ENCODE peak calls at places on chromosomes 6 and 20, in nine cellular contexts. One of them, this sample, is unnamed.

GRCh38 chr6:134888316-134888715 is 61.6 kb downstream of the ALDH8A1 start:
- DNase-seq in A549: no peak
- DNase-seq in lower lobe of right lung: no peak
- DNase-seq in fibroblast of mammary gland: no peak
- DNase-seq in AG09309: peak
- DNase-seq in cardiac fibroblast: no peak
- DNase-seq in astrocyte of the spinal cord: no peak
- DNase-seq in left ventricle myocardium inferior: no peak
- DNase-seq in progenitor cell of endocrine pancreas: no peak
- DNase-seq in this sample: no peak

GRCh38 chr6:110629153-110629552 is 152.7 kb upstream of the SLC22A16 start:
- DNase-seq in A549: no peak
- DNase-seq in lower lobe of right lung: no peak
- DNase-seq in fibroblast of mammary gland: no peak
- DNase-seq in AG09309: no peak
- DNase-seq in cardiac fibroblast: no peak
- DNase-seq in astrocyte of the spinal cord: no peak
- DNase-seq in left ventricle myocardium inferior: no peak
- DNase-seq in progenitor cell of endocrine pancreas: no peak
- DNase-seq in this sample: no peak

GRCh38 chr6:112883095-112883494 is 536.0 kb downstream of the RFPL4B start:
- DNase-seq in A549: no peak
- DNase-seq in lower lobe of right lung: no peak
- DNase-seq in fibroblast of mammary gland: no peak
- DNase-seq in AG09309: no peak
- DNase-seq in cardiac fibroblast: no peak
- DNase-seq in astrocyte of the spinal cord: peak
- DNase-seq in left ventricle myocardium inferior: no peak
- DNase-seq in progenitor cell of endocrine pancreas: no peak
- DNase-seq in this sample: no peak

GRCh38 chr6:49327575-49327974 is 135.5 kb downstream of the MMUT start:
- DNase-seq in A549: no peak
- DNase-seq in lower lobe of right lung: no peak
- DNase-seq in fibroblast of mammary gland: no peak
- DNase-seq in AG09309: no peak
- DNase-seq in cardiac fibroblast: no peak
- DNase-seq in astrocyte of the spinal cord: no peak
- DNase-seq in left ventricle myocardium inferior: no peak
- DNase-seq in progenitor cell of endocrine pancreas: no peak
- DNase-seq in this sample: no peak

GRCh38 chr6:138498575-138499302 is 555 bp downstream of the NHSL1 start:
- DNase-seq in A549: no peak
- DNase-seq in lower lobe of right lung: no peak
- DNase-seq in fibroblast of mammary gland: no peak
- DNase-seq in AG09309: no peak
- DNase-seq in cardiac fibroblast: no peak
- DNase-seq in astrocyte of the spinal cord: peak
- DNase-seq in left ventricle myocardium inferior: no peak
- DNase-seq in progenitor cell of endocrine pancreas: no peak
- DNase-seq in this sample: no peak

GRCh38 chr20:44104807-44105517 is 82.0 kb downstream of the JPH2 start:
- DNase-seq in A549: peak
- DNase-seq in lower lobe of right lung: no peak
- DNase-seq in fibroblast of mammary gland: peak
- DNase-seq in AG09309: no peak
- DNase-seq in cardiac fibroblast: peak
- DNase-seq in astrocyte of the spinal cord: peak
- DNase-seq in left ventricle myocardium inferior: no peak
- DNase-seq in progenitor cell of endocrine pancreas: no peak
- DNase-seq in this sample: no peak

GRCh38 chr6:135870722-135871121 is 19.2 kb downstream of the PDE7B start:
- DNase-seq in A549: no peak
- DNase-seq in lower lobe of right lung: no peak
- DNase-seq in fibroblast of mammary gland: peak
- DNase-seq in AG09309: no peak
- DNase-seq in cardiac fibroblast: peak
- DNase-seq in astrocyte of the spinal cord: peak
- DNase-seq in left ventricle myocardium inferior: no peak
- DNase-seq in progenitor cell of endocrine pancreas: no peak
- DNase-seq in this sample: no peak

GRCh38 chr6:155253337-155253736 is 10.5 kb upstream of the CLDN20 start:
- DNase-seq in A549: no peak
- DNase-seq in lower lobe of right lung: no peak
- DNase-seq in fibroblast of mammary gland: no peak
- DNase-seq in AG09309: no peak
- DNase-seq in cardiac fibroblast: no peak
- DNase-seq in astrocyte of the spinal cord: no peak
- DNase-seq in left ventricle myocardium inferior: no peak
- DNase-seq in progenitor cell of endocrine pancreas: no peak
- DNase-seq in this sample: no peak

GRCh38 chr20:41447026-41447425 is 80.4 kb upstream of the EMILIN3 start:
- DNase-seq in A549: no peak
- DNase-seq in lower lobe of right lung: no peak
- DNase-seq in fibroblast of mammary gland: no peak
- DNase-seq in AG09309: no peak
- DNase-seq in cardiac fibroblast: no peak
- DNase-seq in astrocyte of the spinal cord: no peak
- DNase-seq in left ventricle myocardium inferior: no peak
- DNase-seq in progenitor cell of endocrine pancreas: no peak
- DNase-seq in this sample: no peak

GRCh38 chr6:106181664-106182418 is 95.7 kb downstream of the PRDM1 start:
- DNase-seq in A549: peak
- DNase-seq in lower lobe of right lung: no peak
- DNase-seq in fibroblast of mammary gland: peak
- DNase-seq in AG09309: peak
- DNase-seq in cardiac fibroblast: peak
- DNase-seq in astrocyte of the spinal cord: peak
- DNase-seq in left ventricle myocardium inferior: no peak
- DNase-seq in progenitor cell of endocrine pancreas: no peak
- DNase-seq in this sample: no peak

GRCh38 chr6:144580039-144580438 is 294.9 kb downstream of the UTRN start:
- DNase-seq in A549: no peak
- DNase-seq in lower lobe of right lung: no peak
- DNase-seq in fibroblast of mammary gland: no peak
- DNase-seq in AG09309: no peak
- DNase-seq in cardiac fibroblast: no peak
- DNase-seq in astrocyte of the spinal cord: no peak
- DNase-seq in left ventricle myocardium inferior: no peak
- DNase-seq in progenitor cell of endocrine pancreas: no peak
- DNase-seq in this sample: no peak

GRCh38 chr6:162636167-162636566 is 91.4 kb downstream of the PRKN start:
- DNase-seq in A549: no peak
- DNase-seq in lower lobe of right lung: no peak
- DNase-seq in fibroblast of mammary gland: no peak
- DNase-seq in AG09309: no peak
- DNase-seq in cardiac fibroblast: no peak
- DNase-seq in astrocyte of the spinal cord: no peak
- DNase-seq in left ventricle myocardium inferior: no peak
- DNase-seq in progenitor cell of endocrine pancreas: no peak
- DNase-seq in this sample: no peak

GRCh38 chr20:61649879-61650200 is 397.8 kb downstream of the CDH4 start:
- DNase-seq in A549: no peak
- DNase-seq in lower lobe of right lung: peak
- DNase-seq in fibroblast of mammary gland: no peak
- DNase-seq in AG09309: no peak
- DNase-seq in cardiac fibroblast: no peak
- DNase-seq in astrocyte of the spinal cord: no peak
- DNase-seq in left ventricle myocardium inferior: no peak
- DNase-seq in progenitor cell of endocrine pancreas: no peak
- DNase-seq in this sample: no peak

GRCh38 chr20:61654726-61655125 is 402.7 kb downstream of the CDH4 start:
- DNase-seq in A549: no peak
- DNase-seq in lower lobe of right lung: no peak
- DNase-seq in fibroblast of mammary gland: no peak
- DNase-seq in AG09309: no peak
- DNase-seq in cardiac fibroblast: no peak
- DNase-seq in astrocyte of the spinal cord: no peak
- DNase-seq in left ventricle myocardium inferior: no peak
- DNase-seq in progenitor cell of endocrine pancreas: no peak
- DNase-seq in this sample: no peak

GRCh38 chr20:61649105-61649878 is 397.2 kb downstream of the CDH4 start:
- DNase-seq in A549: no peak
- DNase-seq in lower lobe of right lung: peak
- DNase-seq in fibroblast of mammary gland: no peak
- DNase-seq in AG09309: no peak
- DNase-seq in cardiac fibroblast: no peak
- DNase-seq in astrocyte of the spinal cord: no peak
- DNase-seq in left ventricle myocardium inferior: no peak
- DNase-seq in progenitor cell of endocrine pancreas: no peak
- DNase-seq in this sample: no peak

GRCh38 chr20:61647741-61648140 is 395.7 kb downstream of the CDH4 start:
- DNase-seq in A549: no peak
- DNase-seq in lower lobe of right lung: no peak
- DNase-seq in fibroblast of mammary gland: no peak
- DNase-seq in AG09309: no peak
- DNase-seq in cardiac fibroblast: no peak
- DNase-seq in astrocyte of the spinal cord: no peak
- DNase-seq in left ventricle myocardium inferior: no peak
- DNase-seq in progenitor cell of endocrine pancreas: no peak
- DNase-seq in this sample: no peak

GRCh38 chr20:61650912-61651733 is 399.1 kb downstream of the CDH4 start:
- DNase-seq in A549: no peak
- DNase-seq in lower lobe of right lung: no peak
- DNase-seq in fibroblast of mammary gland: no peak
- DNase-seq in AG09309: no peak
- DNase-seq in cardiac fibroblast: no peak
- DNase-seq in astrocyte of the spinal cord: no peak
- DNase-seq in left ventricle myocardium inferior: no peak
- DNase-seq in progenitor cell of endocrine pancreas: no peak
- DNase-seq in this sample: no peak
- TF ChIP-seq CTCF in A549: no peak
- TF ChIP-seq CTCF in lower lobe of right lung: no peak
- TF ChIP-seq CTCF in fibroblast of mammary gland: no peak
- TF ChIP-seq CTCF in AG09309: no peak
- TF ChIP-seq CTCF in cardiac fibroblast: no peak
- TF ChIP-seq CTCF in astrocyte of the spinal cord: no peak
- TF ChIP-seq CTCF in left ventricle myocardium inferior: no peak
- TF ChIP-seq CTCF in progenitor cell of endocrine pancreas: no peak
- TF ChIP-seq CTCF in this sample: no peak

GRCh38 chr20:48196006-48196405 is 410.7 kb upstream of the SULF2 start:
- DNase-seq in A549: no peak
- DNase-seq in lower lobe of right lung: no peak
- DNase-seq in fibroblast of mammary gland: no peak
- DNase-seq in AG09309: no peak
- DNase-seq in cardiac fibroblast: no peak
- DNase-seq in astrocyte of the spinal cord: no peak
- DNase-seq in left ventricle myocardium inferior: no peak
- DNase-seq in progenitor cell of endocrine pancreas: no peak
- DNase-seq in this sample: no peak

GRCh38 chr20:48195121-48195870 is 410.0 kb upstream of the SULF2 start:
- DNase-seq in A549: no peak
- DNase-seq in lower lobe of right lung: no peak
- DNase-seq in fibroblast of mammary gland: no peak
- DNase-seq in AG09309: no peak
- DNase-seq in cardiac fibroblast: no peak
- DNase-seq in astrocyte of the spinal cord: no peak
- DNase-seq in left ventricle myocardium inferior: no peak
- DNase-seq in progenitor cell of endocrine pancreas: no peak
- DNase-seq in this sample: no peak

GRCh38 chr20:48193626-48194025 is 408.3 kb upstream of the SULF2 start:
- DNase-seq in A549: no peak
- DNase-seq in lower lobe of right lung: no peak
- DNase-seq in fibroblast of mammary gland: no peak
- DNase-seq in AG09309: no peak
- DNase-seq in cardiac fibroblast: no peak
- DNase-seq in astrocyte of the spinal cord: no peak
- DNase-seq in left ventricle myocardium inferior: no peak
- DNase-seq in progenitor cell of endocrine pancreas: no peak
- DNase-seq in this sample: no peak

GRCh38 chr20:48194026-48194425 is 408.7 kb upstream of the SULF2 start:
- DNase-seq in A549: no peak
- DNase-seq in lower lobe of right lung: no peak
- DNase-seq in fibroblast of mammary gland: no peak
- DNase-seq in AG09309: no peak
- DNase-seq in cardiac fibroblast: no peak
- DNase-seq in astrocyte of the spinal cord: no peak
- DNase-seq in left ventricle myocardium inferior: no peak
- DNase-seq in progenitor cell of endocrine pancreas: no peak
- DNase-seq in this sample: no peak

DNA sequence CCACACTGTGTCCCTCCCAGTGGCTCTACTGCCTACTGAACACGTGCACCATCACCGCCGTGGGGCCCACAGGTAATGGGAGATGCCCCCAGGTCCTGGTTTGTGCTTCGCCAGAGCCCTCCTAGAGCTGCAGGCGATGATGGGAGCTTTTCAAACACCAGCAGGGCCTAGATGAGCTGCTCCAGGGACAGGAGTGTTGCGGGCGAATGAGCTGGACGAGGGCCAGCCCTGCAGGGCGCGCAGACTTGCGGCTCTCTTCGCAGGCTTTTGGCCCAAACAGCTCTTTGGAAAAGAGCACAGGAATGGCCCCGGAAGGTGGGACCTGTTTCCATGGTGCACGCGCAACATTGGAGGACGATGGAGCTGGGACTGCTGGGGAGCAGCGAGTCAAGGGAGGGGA is 409.3 kb upstream of the SULF2 start:
- DNase-seq in A549: no peak
- DNase-seq in lower lobe of right lung: no peak
- DNase-seq in fibroblast of mammary gland: no peak
- DNase-seq in AG09309: no peak
- DNase-seq in cardiac fibroblast: no peak
- DNase-seq in astrocyte of the spinal cord: no peak
- DNase-seq in left ventricle myocardium inferior: no peak
- DNase-seq in progenitor cell of endocrine pancreas: no peak
- DNase-seq in this sample: no peak
- TF ChIP-seq CTCF in A549: no peak
- TF ChIP-seq CTCF in lower lobe of right lung: no peak
- TF ChIP-seq CTCF in fibroblast of mammary gland: no peak
- TF ChIP-seq CTCF in AG09309: no peak
- TF ChIP-seq CTCF in cardiac fibroblast: no peak
- TF ChIP-seq CTCF in astrocyte of the spinal cord: no peak
- TF ChIP-seq CTCF in left ventricle myocardium inferior: no peak
- TF ChIP-seq CTCF in progenitor cell of endocrine pancreas: no peak
- TF ChIP-seq CTCF in this sample: no peak

DNA sequence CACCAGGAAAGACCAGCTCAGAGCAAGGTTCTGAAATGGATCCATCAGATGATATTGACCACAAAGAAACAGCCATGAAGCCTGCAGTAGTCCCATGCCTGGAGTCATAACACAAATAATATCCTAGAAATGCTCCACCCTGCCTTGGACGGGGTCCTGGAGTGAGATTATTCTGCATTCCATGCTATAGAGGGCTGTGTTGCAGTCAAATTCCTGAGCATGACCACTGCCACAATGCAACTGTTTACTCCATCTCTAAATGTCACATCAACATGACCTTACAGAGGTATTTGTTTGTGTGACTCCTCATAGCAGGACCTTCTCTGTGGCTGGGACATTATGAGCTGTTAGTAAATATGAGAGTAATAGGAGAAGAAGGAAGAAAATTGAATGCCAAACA is 257.5 kb upstream of the TCF21 start:
- DNase-seq in A549: peak
- DNase-seq in lower lobe of right lung: no peak
- DNase-seq in fibroblast of mammary gland: peak
- DNase-seq in AG09309: no peak
- DNase-seq in cardiac fibroblast: peak
- DNase-seq in astrocyte of the spinal cord: peak
- DNase-seq in left ventricle myocardium inferior: no peak
- DNase-seq in progenitor cell of endocrine pancreas: no peak
- DNase-seq in this sample: no peak
- TF ChIP-seq CTCF in A549: no peak
- TF ChIP-seq CTCF in lower lobe of right lung: no peak
- TF ChIP-seq CTCF in fibroblast of mammary gland: peak
- TF ChIP-seq CTCF in AG09309: peak
- TF ChIP-seq CTCF in cardiac fibroblast: peak
- TF ChIP-seq CTCF in astrocyte of the spinal cord: peak
- TF ChIP-seq CTCF in left ventricle myocardium inferior: no peak
- TF ChIP-seq CTCF in progenitor cell of endocrine pancreas: no peak
- TF ChIP-seq CTCF in this sample: no peak

GRCh38 chr6:122770835-122771601 is 8.5 kb upstream of the FABP7 start:
- DNase-seq in A549: no peak
- DNase-seq in lower lobe of right lung: no peak
- DNase-seq in fibroblast of mammary gland: peak
- DNase-seq in AG09309: no peak
- DNase-seq in cardiac fibroblast: no peak
- DNase-seq in astrocyte of the spinal cord: no peak
- DNase-seq in left ventricle myocardium inferior: no peak
- DNase-seq in progenitor cell of endocrine pancreas: no peak
- DNase-seq in this sample: no peak
- TF ChIP-seq CTCF in A549: no peak
- TF ChIP-seq CTCF in lower lobe of right lung: peak
- TF ChIP-seq CTCF in fibroblast of mammary gland: no peak
- TF ChIP-seq CTCF in AG09309: peak
- TF ChIP-seq CTCF in cardiac fibroblast: no peak
- TF ChIP-seq CTCF in astrocyte of the spinal cord: no peak
- TF ChIP-seq CTCF in left ventricle myocardium inferior: no peak
- TF ChIP-seq CTCF in progenitor cell of endocrine pancreas: peak
- TF ChIP-seq CTCF in this sample: no peak

This sample was measured in endothelial cell.